ENCODE peak calls at places on chromosomes 12 and 14, in seven cellular contexts. One of them, this sample, is unnamed.

GRCh38 chr12:5026342-5026938 is 17.2 kb upstream of the KCNA5 start:
- DNase-seq in neural progenitor cell: no peak
- DNase-seq in PC-9: no peak
- DNase-seq in hepatocyte: no peak
- DNase-seq in H9: no peak
- DNase-seq in OCI-LY7: no peak
- DNase-seq in endothelial cell of umbilical vein: no peak
- DNase-seq in this sample: no peak

GRCh38 chr12:46276756-46277155 is 7.9 kb upstream of the SLC38A1 start:
- DNase-seq in OCI-LY7: no peak
- DNase-seq in neural progenitor cell: no peak
- DNase-seq in endothelial cell of umbilical vein: no peak
- DNase-seq in PC-9: no peak
- DNase-seq in H9: no peak
- DNase-seq in hepatocyte: no peak
- DNase-seq in this sample: no peak

GRCh38 chr12:79302171-79302841 is 388.5 kb downstream of the PAWR start:
- DNase-seq in hepatocyte: no peak
- DNase-seq in PC-9: no peak
- DNase-seq in endothelial cell of umbilical vein: peak; percentile 95
- DNase-seq in OCI-LY7: no peak
- DNase-seq in neural progenitor cell: no peak
- DNase-seq in H9: no peak
- DNase-seq in this sample: no peak

GRCh38 chr12:21962236-21962635 is 21.0 kb upstream of the ABCC9 start:
- DNase-seq in hepatocyte: no peak
- DNase-seq in OCI-LY7: no peak
- DNase-seq in neural progenitor cell: no peak
- DNase-seq in PC-9: no peak
- DNase-seq in H9: no peak
- DNase-seq in endothelial cell of umbilical vein: no peak
- DNase-seq in this sample: no peak

GRCh38 chr12:81520064-81520945 is 238.8 kb downstream of the PPFIA2 start:
- DNase-seq in OCI-LY7: no peak
- DNase-seq in H9: no peak
- DNase-seq in hepatocyte: no peak
- DNase-seq in PC-9: no peak
- DNase-seq in neural progenitor cell: no peak
- DNase-seq in endothelial cell of umbilical vein: no peak
- DNase-seq in this sample: no peak

GRCh38 chr14:58572092-58572853 is 65.5 kb upstream of the DACT1 start:
- DNase-seq in hepatocyte: peak; percentile 61
- DNase-seq in neural progenitor cell: peak; percentile 9
- DNase-seq in PC-9: no peak
- DNase-seq in H9: no peak
- DNase-seq in endothelial cell of umbilical vein: no peak
- DNase-seq in OCI-LY7: no peak
- DNase-seq in this sample: no peak

GRCh38 chr12:113241191-113242017 is 20.1 kb downstream of the TPCN1 start:
- DNase-seq in PC-9: peak; percentile 99
- DNase-seq in OCI-LY7: no peak
- DNase-seq in H9: peak; percentile 44
- DNase-seq in neural progenitor cell: no peak
- DNase-seq in endothelial cell of umbilical vein: peak; percentile 36
- DNase-seq in hepatocyte: peak; percentile 78
- DNase-seq in this sample: no peak

GRCh38 chr12:79407671-79408622 is 282.8 kb downstream of the PAWR start:
- DNase-seq in PC-9: peak; percentile 70
- DNase-seq in hepatocyte: peak; percentile 77
- DNase-seq in OCI-LY7: peak; percentile 42
- DNase-seq in neural progenitor cell: peak; percentile 72
- DNase-seq in endothelial cell of umbilical vein: peak; percentile 88
- DNase-seq in H9: peak; percentile 73
- DNase-seq in this sample: peak; percentile 83

GRCh38 chr14:60161176-60162107 is 3.8 kb downstream of the DHRS7 start:
- DNase-seq in PC-9: peak; percentile 57
- DNase-seq in neural progenitor cell: no peak
- DNase-seq in endothelial cell of umbilical vein: no peak
- DNase-seq in H9: peak; percentile 48
- DNase-seq in hepatocyte: no peak
- DNase-seq in OCI-LY7: peak; percentile 14
- DNase-seq in this sample: peak; percentile 59

GRCh38 chr12:52555577-52555976 is 2.6 kb upstream of the KRT71 start:
- DNase-seq in hepatocyte: no peak
- DNase-seq in neural progenitor cell: no peak
- DNase-seq in PC-9: no peak
- DNase-seq in endothelial cell of umbilical vein: no peak
- DNase-seq in OCI-LY7: no peak
- DNase-seq in H9: no peak
- DNase-seq in this sample: no peak

GRCh38 chr12:121795029-121795977 is 1.8 kb upstream of the RHOF start:
- DNase-seq in endothelial cell of umbilical vein: peak; percentile 86
- DNase-seq in PC-9: peak; percentile 69
- DNase-seq in hepatocyte: peak; percentile 89
- DNase-seq in H9: peak; percentile 95
- DNase-seq in neural progenitor cell: peak; percentile 81
- DNase-seq in OCI-LY7: peak; percentile 83
- DNase-seq in this sample: peak; percentile 90

GRCh38 chr14:74875941-74876913 is at the start of gene PROX2:
- DNase-seq in H9: no peak
- DNase-seq in neural progenitor cell: peak; percentile 12
- DNase-seq in endothelial cell of umbilical vein: peak; percentile 22
- DNase-seq in hepatocyte: no peak
- DNase-seq in OCI-LY7: peak; percentile 51
- DNase-seq in PC-9: no peak
- DNase-seq in this sample: peak; percentile 92

GRCh38 chr12:106894774-106895173 is 60.9 kb upstream of the TMEM263 start:
- DNase-seq in neural progenitor cell: no peak
- DNase-seq in H9: no peak
- DNase-seq in endothelial cell of umbilical vein: no peak
- DNase-seq in OCI-LY7: no peak
- DNase-seq in PC-9: no peak
- DNase-seq in hepatocyte: no peak
- DNase-seq in this sample: no peak

GRCh38 chr12:59928416-59928815 is 332.6 kb downstream of the SLC16A7 start:
- DNase-seq in PC-9: no peak
- DNase-seq in endothelial cell of umbilical vein: no peak
- DNase-seq in H9: no peak
- DNase-seq in OCI-LY7: no peak
- DNase-seq in neural progenitor cell: no peak
- DNase-seq in hepatocyte: no peak
- DNase-seq in this sample: no peak

GRCh38 chr14:68787235-68787727 is 5.6 kb downstream of the ZFP36L1 start:
- DNase-seq in hepatocyte: peak; percentile 55
- DNase-seq in H9: peak; percentile 58
- DNase-seq in endothelial cell of umbilical vein: peak; percentile 22
- DNase-seq in neural progenitor cell: peak; percentile 16
- DNase-seq in OCI-LY7: no peak
- DNase-seq in PC-9: no peak
- DNase-seq in this sample: no peak

GRCh38 chr14:89206426-89206825 is 210.6 kb downstream of the FOXN3 start:
- DNase-seq in PC-9: no peak
- DNase-seq in endothelial cell of umbilical vein: no peak
- DNase-seq in hepatocyte: no peak
- DNase-seq in OCI-LY7: no peak
- DNase-seq in neural progenitor cell: no peak
- DNase-seq in H9: no peak
- DNase-seq in this sample: no peak

GRCh38 chr12:57844725-57845477 is 1.6 kb downstream of the CTDSP2 start:
- DNase-seq in H9: peak; percentile 80
- DNase-seq in endothelial cell of umbilical vein: no peak
- DNase-seq in PC-9: peak; percentile 60
- DNase-seq in OCI-LY7: peak; percentile 62
- DNase-seq in hepatocyte: peak; percentile 71
- DNase-seq in neural progenitor cell: peak; percentile 73
- DNase-seq in this sample: no peak

GRCh38 chr12:1083888-1084262 is 92.9 kb downstream of the ERC1 start:
- DNase-seq in PC-9: peak; percentile 55
- DNase-seq in hepatocyte: peak; percentile 70
- DNase-seq in neural progenitor cell: no peak
- DNase-seq in H9: no peak
- DNase-seq in OCI-LY7: no peak
- DNase-seq in endothelial cell of umbilical vein: no peak
- DNase-seq in this sample: peak; percentile 73

GRCh38 chr12:112973712-112974305 is 4.5 kb upstream of the OAS2 start:
- DNase-seq in PC-9: no peak
- DNase-seq in neural progenitor cell: no peak
- DNase-seq in hepatocyte: no peak
- DNase-seq in OCI-LY7: no peak
- DNase-seq in endothelial cell of umbilical vein: no peak
- DNase-seq in H9: no peak
- DNase-seq in this sample: no peak

GRCh38 chr12:12792421-12792820 is 7.0 kb downstream of the APOLD1 start:
- DNase-seq in hepatocyte: no peak
- DNase-seq in OCI-LY7: no peak
- DNase-seq in H9: no peak
- DNase-seq in neural progenitor cell: no peak
- DNase-seq in endothelial cell of umbilical vein: no peak
- DNase-seq in PC-9: no peak
- DNase-seq in this sample: no peak

GRCh38 chr12:67451206-67451605 is 182.0 kb downstream of the CAND1 start:
- DNase-seq in hepatocyte: no peak
- DNase-seq in neural progenitor cell: no peak
- DNase-seq in PC-9: no peak
- DNase-seq in H9: no peak
- DNase-seq in OCI-LY7: no peak
- DNase-seq in endothelial cell of umbilical vein: no peak
- DNase-seq in this sample: no peak

GRCh38 chr12:32312049-32312670 is 87.2 kb upstream of the FGD4 start:
- DNase-seq in hepatocyte: peak; percentile 81
- DNase-seq in PC-9: peak; percentile 50
- DNase-seq in OCI-LY7: peak; percentile 82
- DNase-seq in endothelial cell of umbilical vein: peak; percentile 85
- DNase-seq in H9: no peak
- DNase-seq in neural progenitor cell: peak; percentile 68
- DNase-seq in this sample: peak; percentile 87

GRCh38 chr12:28998662-28999120 is 150.4 kb upstream of the FAR2 start:
- DNase-seq in H9: no peak
- DNase-seq in hepatocyte: peak; percentile 36
- DNase-seq in neural progenitor cell: peak; percentile 10
- DNase-seq in PC-9: no peak
- DNase-seq in OCI-LY7: no peak
- DNase-seq in endothelial cell of umbilical vein: peak; percentile 56
- DNase-seq in this sample: peak; percentile 58

GRCh38 chr12:104687823-104688573 is 231.2 kb downstream of the CHST11 start:
- DNase-seq in H9: no peak
- DNase-seq in PC-9: no peak
- DNase-seq in endothelial cell of umbilical vein: no peak
- DNase-seq in OCI-LY7: no peak
- DNase-seq in neural progenitor cell: no peak
- DNase-seq in hepatocyte: no peak
- DNase-seq in this sample: no peak

GRCh38 chr12:58253663-58254062 is 312.3 kb downstream of the ATP23 start:
- DNase-seq in hepatocyte: no peak
- DNase-seq in OCI-LY7: no peak
- DNase-seq in neural progenitor cell: no peak
- DNase-seq in H9: no peak
- DNase-seq in endothelial cell of umbilical vein: peak; percentile 76
- DNase-seq in PC-9: no peak
- DNase-seq in this sample: no peak

GRCh38 chr14:79862045-79862444 is 349.3 kb downstream of the DIO2 start:
- DNase-seq in H9: no peak
- DNase-seq in PC-9: no peak
- DNase-seq in hepatocyte: no peak
- DNase-seq in endothelial cell of umbilical vein: no peak
- DNase-seq in OCI-LY7: no peak
- DNase-seq in neural progenitor cell: no peak
- DNase-seq in this sample: no peak
- H3K4me1 ChIP-seq in H9: no peaks in the 10 kb centered on the region
- H3K4me1 ChIP-seq in PC-9: no peaks in the 10 kb centered on the region
- H3K4me1 ChIP-seq in hepatocyte: no peaks in the 10 kb centered on the region
- H3K4me1 ChIP-seq in endothelial cell of umbilical vein: no peaks in the 10 kb centered on the region
- H3K4me1 ChIP-seq in OCI-LY7: no peaks in the 10 kb centered on the region
- H3K4me1 ChIP-seq in neural progenitor cell: peaks cover 18% of the 10 kb centered on the region
- H3K4me1 ChIP-seq in this sample: no peaks in the 10 kb centered on the region

GRCh38 chr12:2244013-2244861 is 191.4 kb downstream of the CACNA1C start:
- DNase-seq in hepatocyte: peak; percentile 76
- DNase-seq in OCI-LY7: no peak
- DNase-seq in H9: peak; percentile 80
- DNase-seq in endothelial cell of umbilical vein: no peak
- DNase-seq in neural progenitor cell: peak; percentile 76
- DNase-seq in PC-9: no peak
- DNase-seq in this sample: no peak
- H3K4me2 ChIP-seq in hepatocyte: no peak overlapping the region
- H3K4me2 ChIP-seq in OCI-LY7: peak overlapping the region; percentile 71
- H3K4me2 ChIP-seq in H9: no peak overlapping the region
- H3K4me2 ChIP-seq in endothelial cell of umbilical vein: no peak overlapping the region
- H3K4me2 ChIP-seq in neural progenitor cell: peak overlapping the region; percentile 55
- H3K4me2 ChIP-seq in PC-9: no peak overlapping the region
- H3K4me2 ChIP-seq in this sample: no peak overlapping the region

GRCh38 chr14:22088614-22089359 is 415.2 kb upstream of the OR4E1 start:
- DNase-seq in OCI-LY7: no peak
- DNase-seq in hepatocyte: no peak
- DNase-seq in neural progenitor cell: no peak
- DNase-seq in endothelial cell of umbilical vein: peak; percentile 83
- DNase-seq in H9: no peak
- DNase-seq in PC-9: peak; percentile 35
- DNase-seq in this sample: no peak
- H3K27ac ChIP-seq in OCI-LY7: no peak overlapping the region
- H3K27ac ChIP-seq in hepatocyte: no peak overlapping the region
- H3K27ac ChIP-seq in neural progenitor cell: no peak overlapping the region
- H3K27ac ChIP-seq in endothelial cell of umbilical vein: no peak overlapping the region
- H3K27ac ChIP-seq in H9: no peak overlapping the region
- H3K27ac ChIP-seq in PC-9: no peak overlapping the region
- H3K27ac ChIP-seq in this sample: no peak overlapping the region

GRCh38 chr12:87807127-87807526 is 222.1 kb downstream of the C12orf50 start:
- DNase-seq in PC-9: no peak
- DNase-seq in endothelial cell of umbilical vein: no peak
- DNase-seq in hepatocyte: no peak
- DNase-seq in H9: no peak
- DNase-seq in neural progenitor cell: no peak
- DNase-seq in OCI-LY7: no peak
- DNase-seq in this sample: no peak

GRCh38 chr12:87809916-87810315 is 219.3 kb downstream of the C12orf50 start:
- DNase-seq in neural progenitor cell: no peak
- DNase-seq in OCI-LY7: no peak
- DNase-seq in PC-9: no peak
- DNase-seq in hepatocyte: no peak
- DNase-seq in endothelial cell of umbilical vein: peak; percentile 15
- DNase-seq in H9: no peak
- DNase-seq in this sample: no peak

GRCh38 chr12:87801860-87802720 is 227.1 kb downstream of the C12orf50 start:
- DNase-seq in H9: no peak
- DNase-seq in neural progenitor cell: no peak
- DNase-seq in hepatocyte: no peak
- DNase-seq in OCI-LY7: no peak
- DNase-seq in endothelial cell of umbilical vein: peak; percentile 76
- DNase-seq in PC-9: no peak
- DNase-seq in this sample: no peak

GRCh38 chr12:87802721-87803011 is 226.5 kb downstream of the C12orf50 start:
- DNase-seq in H9: no peak
- DNase-seq in PC-9: no peak
- DNase-seq in endothelial cell of umbilical vein: no peak
- DNase-seq in hepatocyte: no peak
- DNase-seq in neural progenitor cell: no peak
- DNase-seq in OCI-LY7: no peak
- DNase-seq in this sample: no peak

DNA sequence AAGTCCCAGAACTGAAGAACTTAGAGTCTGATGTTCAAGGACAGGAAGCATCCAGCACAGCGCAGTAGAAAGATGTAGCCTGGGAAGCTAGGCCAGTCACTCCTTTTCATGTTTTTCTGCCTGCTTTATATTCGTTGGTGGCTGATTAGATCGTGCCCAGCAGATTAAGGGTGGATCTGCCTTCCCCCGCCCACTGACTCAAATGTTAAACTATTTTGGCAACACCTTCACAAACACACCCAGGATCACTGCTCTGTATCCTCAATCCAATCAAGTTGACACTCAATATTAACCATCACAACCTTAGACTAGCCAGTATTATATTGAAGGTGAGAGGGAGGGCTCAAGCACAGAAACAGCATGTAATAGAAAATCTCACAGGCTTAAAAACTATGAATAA is 222.9 kb downstream of the C12orf50 start:
- DNase-seq in OCI-LY7: no peak
- DNase-seq in endothelial cell of umbilical vein: no peak
- DNase-seq in neural progenitor cell: no peak
- DNase-seq in hepatocyte: no peak
- DNase-seq in PC-9: no peak
- DNase-seq in H9: no peak
- DNase-seq in this sample: no peak
- H3K4me1 ChIP-seq in OCI-LY7: no peaks in the 10 kb centered on the region
- H3K4me1 ChIP-seq in endothelial cell of umbilical vein: peaks cover 8% of the 10 kb centered on the region
- H3K4me1 ChIP-seq in neural progenitor cell: peaks cover 6% of the 10 kb centered on the region
- H3K4me1 ChIP-seq in hepatocyte: peaks cover 21% of the 10 kb centered on the region
- H3K4me1 ChIP-seq in PC-9: no peaks in the 10 kb centered on the region
- H3K4me1 ChIP-seq in H9: no peaks in the 10 kb centered on the region
- H3K4me1 ChIP-seq in this sample: no peaks in the 10 kb centered on the region